ENCODE peak calls at places on chromosomes 11 and 22, in six cellular contexts. One of them, this sample, is unnamed.

GRCh38 chr11:125210112-125210511 is 45.6 kb downstream of the PKNOX2 start:
- DNase-seq in heart right ventricle: no peak
- DNase-seq in effector CD8-positive, alpha-beta T cell: no peak
- DNase-seq in EH: peak
- DNase-seq in activated effector memory CD4-positive, alpha-beta T cell treated with anti-CD3 and anti-CD28 coated beads, Interleukin-2, amount 50 U/mL, for 16 hours: no peak
- DNase-seq in mesenteric fat pad: no peak
- DNase-seq in this sample: no peak

GRCh38 chr11:17533341-17533740 is 10.9 kb downstream of the USH1C start:
- DNase-seq in heart right ventricle: no peak
- DNase-seq in activated effector memory CD4-positive, alpha-beta T cell treated with anti-CD3 and anti-CD28 coated beads, Interleukin-2, amount 50 U/mL, for 16 hours: no peak
- DNase-seq in mesenteric fat pad: no peak
- DNase-seq in EH: no peak
- DNase-seq in effector CD8-positive, alpha-beta T cell: no peak
- DNase-seq in this sample: no peak

GRCh38 chr11:123196060-123196714 is 1.1 kb upstream of the CLMP start:
- DNase-seq in mesenteric fat pad: no peak
- DNase-seq in effector CD8-positive, alpha-beta T cell: no peak
- DNase-seq in heart right ventricle: no peak
- DNase-seq in activated effector memory CD4-positive, alpha-beta T cell treated with anti-CD3 and anti-CD28 coated beads, Interleukin-2, amount 50 U/mL, for 16 hours: no peak
- DNase-seq in EH: no peak
- DNase-seq in this sample: no peak

GRCh38 chr11:69587454-69588081 is 53.4 kb upstream of the CCND1 start:
- DNase-seq in activated effector memory CD4-positive, alpha-beta T cell treated with anti-CD3 and anti-CD28 coated beads, Interleukin-2, amount 50 U/mL, for 16 hours: no peak
- DNase-seq in mesenteric fat pad: no peak
- DNase-seq in EH: peak
- DNase-seq in heart right ventricle: no peak
- DNase-seq in effector CD8-positive, alpha-beta T cell: no peak
- DNase-seq in this sample: no peak

GRCh38 chr22:50684501-50684900 is 11.9 kb downstream of the SHANK3 start:
- DNase-seq in mesenteric fat pad: peak
- DNase-seq in EH: no peak
- DNase-seq in activated effector memory CD4-positive, alpha-beta T cell treated with anti-CD3 and anti-CD28 coated beads, Interleukin-2, amount 50 U/mL, for 16 hours: no peak
- DNase-seq in heart right ventricle: no peak
- DNase-seq in effector CD8-positive, alpha-beta T cell: no peak
- DNase-seq in this sample: no peak

GRCh38 chr22:29478326-29479276 is 1.4 kb upstream of the NEFH start:
- DNase-seq in EH: peak
- DNase-seq in mesenteric fat pad: no peak
- DNase-seq in heart right ventricle: no peak
- DNase-seq in effector CD8-positive, alpha-beta T cell: no peak
- DNase-seq in activated effector memory CD4-positive, alpha-beta T cell treated with anti-CD3 and anti-CD28 coated beads, Interleukin-2, amount 50 U/mL, for 16 hours: no peak
- DNase-seq in this sample: peak

GRCh38 chr11:99260696-99261095 is 239.9 kb downstream of the CNTN5 start:
- DNase-seq in EH: no peak
- DNase-seq in heart right ventricle: no peak
- DNase-seq in activated effector memory CD4-positive, alpha-beta T cell treated with anti-CD3 and anti-CD28 coated beads, Interleukin-2, amount 50 U/mL, for 16 hours: no peak
- DNase-seq in effector CD8-positive, alpha-beta T cell: no peak
- DNase-seq in mesenteric fat pad: no peak
- DNase-seq in this sample: no peak

GRCh38 chr11:116033931-116034553 is 529.8 kb upstream of the CADM1 start:
- DNase-seq in EH: no peak
- DNase-seq in effector CD8-positive, alpha-beta T cell: no peak
- DNase-seq in activated effector memory CD4-positive, alpha-beta T cell treated with anti-CD3 and anti-CD28 coated beads, Interleukin-2, amount 50 U/mL, for 16 hours: no peak
- DNase-seq in mesenteric fat pad: no peak
- DNase-seq in heart right ventricle: no peak
- DNase-seq in this sample: no peak

GRCh38 chr11:7019500-7020182 is 505 bp downstream of the ZNF214 start:
- DNase-seq in EH: no peak
- DNase-seq in effector CD8-positive, alpha-beta T cell: no peak
- DNase-seq in mesenteric fat pad: no peak
- DNase-seq in activated effector memory CD4-positive, alpha-beta T cell treated with anti-CD3 and anti-CD28 coated beads, Interleukin-2, amount 50 U/mL, for 16 hours: no peak
- DNase-seq in heart right ventricle: peak
- DNase-seq in this sample: no peak

GRCh38 chr22:31046591-31047226 is 34.4 kb upstream of the SMTN start:
- DNase-seq in effector CD8-positive, alpha-beta T cell: no peak
- DNase-seq in heart right ventricle: peak
- DNase-seq in mesenteric fat pad: no peak
- DNase-seq in EH: peak
- DNase-seq in activated effector memory CD4-positive, alpha-beta T cell treated with anti-CD3 and anti-CD28 coated beads, Interleukin-2, amount 50 U/mL, for 16 hours: no peak
- DNase-seq in this sample: no peak

GRCh38 chr11:942853-943252 is 17.2 kb downstream of the AP2A2 start:
- DNase-seq in EH: peak
- DNase-seq in mesenteric fat pad: no peak
- DNase-seq in effector CD8-positive, alpha-beta T cell: no peak
- DNase-seq in activated effector memory CD4-positive, alpha-beta T cell treated with anti-CD3 and anti-CD28 coated beads, Interleukin-2, amount 50 U/mL, for 16 hours: no peak
- DNase-seq in heart right ventricle: no peak
- DNase-seq in this sample: no peak

GRCh38 chr11:90274362-90274761 is 51.5 kb upstream of the CHORDC1 start:
- DNase-seq in activated effector memory CD4-positive, alpha-beta T cell treated with anti-CD3 and anti-CD28 coated beads, Interleukin-2, amount 50 U/mL, for 16 hours: no peak
- DNase-seq in heart right ventricle: no peak
- DNase-seq in effector CD8-positive, alpha-beta T cell: no peak
- DNase-seq in mesenteric fat pad: no peak
- DNase-seq in EH: no peak
- DNase-seq in this sample: no peak

GRCh38 chr11:45025716-45026492 is 75.2 kb upstream of the TP53I11 start:
- DNase-seq in EH: no peak
- DNase-seq in activated effector memory CD4-positive, alpha-beta T cell treated with anti-CD3 and anti-CD28 coated beads, Interleukin-2, amount 50 U/mL, for 16 hours: no peak
- DNase-seq in heart right ventricle: peak
- DNase-seq in mesenteric fat pad: no peak
- DNase-seq in effector CD8-positive, alpha-beta T cell: no peak
- DNase-seq in this sample: no peak

GRCh38 chr22:39177456-39177775 is 24.9 kb upstream of the CBX7 start:
- DNase-seq in EH: no peak
- DNase-seq in heart right ventricle: no peak
- DNase-seq in activated effector memory CD4-positive, alpha-beta T cell treated with anti-CD3 and anti-CD28 coated beads, Interleukin-2, amount 50 U/mL, for 16 hours: peak
- DNase-seq in effector CD8-positive, alpha-beta T cell: no peak
- DNase-seq in mesenteric fat pad: peak
- DNase-seq in this sample: no peak

GRCh38 chr11:88103337-88104206 is 71.7 kb downstream of the RAB38 start:
- DNase-seq in effector CD8-positive, alpha-beta T cell: no peak
- DNase-seq in heart right ventricle: peak
- DNase-seq in activated effector memory CD4-positive, alpha-beta T cell treated with anti-CD3 and anti-CD28 coated beads, Interleukin-2, amount 50 U/mL, for 16 hours: no peak
- DNase-seq in EH: peak
- DNase-seq in mesenteric fat pad: no peak
- DNase-seq in this sample: peak

GRCh38 chr11:124536520-124536919 is 6.9 kb downstream of the OR8B12 start:
- DNase-seq in activated effector memory CD4-positive, alpha-beta T cell treated with anti-CD3 and anti-CD28 coated beads, Interleukin-2, amount 50 U/mL, for 16 hours: no peak
- DNase-seq in EH: peak
- DNase-seq in mesenteric fat pad: no peak
- DNase-seq in heart right ventricle: peak
- DNase-seq in effector CD8-positive, alpha-beta T cell: no peak
- DNase-seq in this sample: no peak

GRCh38 chr11:63573881-63574855 is 11.0 kb upstream of the PLAAT2 start:
- DNase-seq in EH: peak
- DNase-seq in activated effector memory CD4-positive, alpha-beta T cell treated with anti-CD3 and anti-CD28 coated beads, Interleukin-2, amount 50 U/mL, for 16 hours: peak
- DNase-seq in mesenteric fat pad: peak
- DNase-seq in effector CD8-positive, alpha-beta T cell: peak
- DNase-seq in heart right ventricle: peak
- DNase-seq in this sample: no peak

GRCh38 chr22:20156611-20157415 is 6.0 kb upstream of the CCDC188 start:
- DNase-seq in heart right ventricle: peak
- DNase-seq in EH: peak
- DNase-seq in activated effector memory CD4-positive, alpha-beta T cell treated with anti-CD3 and anti-CD28 coated beads, Interleukin-2, amount 50 U/mL, for 16 hours: peak
- DNase-seq in mesenteric fat pad: no peak
- DNase-seq in effector CD8-positive, alpha-beta T cell: peak
- DNase-seq in this sample: peak

GRCh38 chr22:46684706-46685105 is 53.3 kb downstream of the CERK start:
- DNase-seq in effector CD8-positive, alpha-beta T cell: no peak
- DNase-seq in mesenteric fat pad: no peak
- DNase-seq in activated effector memory CD4-positive, alpha-beta T cell treated with anti-CD3 and anti-CD28 coated beads, Interleukin-2, amount 50 U/mL, for 16 hours: no peak
- DNase-seq in EH: no peak
- DNase-seq in heart right ventricle: peak
- DNase-seq in this sample: no peak

GRCh38 chr22:39135092-39135896 is 17.2 kb downstream of the CBX7 start:
- DNase-seq in EH: peak
- DNase-seq in effector CD8-positive, alpha-beta T cell: peak
- DNase-seq in mesenteric fat pad: no peak
- DNase-seq in heart right ventricle: peak
- DNase-seq in activated effector memory CD4-positive, alpha-beta T cell treated with anti-CD3 and anti-CD28 coated beads, Interleukin-2, amount 50 U/mL, for 16 hours: peak
- DNase-seq in this sample: no peak

GRCh38 chr11:129061466-129062194 is 119.0 kb upstream of the TP53AIP1 start:
- DNase-seq in activated effector memory CD4-positive, alpha-beta T cell treated with anti-CD3 and anti-CD28 coated beads, Interleukin-2, amount 50 U/mL, for 16 hours: no peak
- DNase-seq in EH: peak
- DNase-seq in effector CD8-positive, alpha-beta T cell: no peak
- DNase-seq in mesenteric fat pad: no peak
- DNase-seq in heart right ventricle: no peak
- DNase-seq in this sample: no peak

GRCh38 chr22:27778299-27779090 is 23.1 kb downstream of the MN1 start:
- DNase-seq in activated effector memory CD4-positive, alpha-beta T cell treated with anti-CD3 and anti-CD28 coated beads, Interleukin-2, amount 50 U/mL, for 16 hours: no peak
- DNase-seq in heart right ventricle: no peak
- DNase-seq in mesenteric fat pad: no peak
- DNase-seq in EH: no peak
- DNase-seq in effector CD8-positive, alpha-beta T cell: no peak
- DNase-seq in this sample: no peak

GRCh38 chr22:25814685-25815084 is 72.7 kb downstream of the MYO18B start:
- DNase-seq in activated effector memory CD4-positive, alpha-beta T cell treated with anti-CD3 and anti-CD28 coated beads, Interleukin-2, amount 50 U/mL, for 16 hours: no peak
- DNase-seq in EH: no peak
- DNase-seq in effector CD8-positive, alpha-beta T cell: no peak
- DNase-seq in heart right ventricle: no peak
- DNase-seq in mesenteric fat pad: no peak
- DNase-seq in this sample: no peak

GRCh38 chr22:17191163-17191562 is 28.1 kb downstream of the ADA2 start:
- DNase-seq in mesenteric fat pad: no peak
- DNase-seq in effector CD8-positive, alpha-beta T cell: no peak
- DNase-seq in heart right ventricle: no peak
- DNase-seq in EH: peak
- DNase-seq in activated effector memory CD4-positive, alpha-beta T cell treated with anti-CD3 and anti-CD28 coated beads, Interleukin-2, amount 50 U/mL, for 16 hours: no peak
- DNase-seq in this sample: no peak

GRCh38 chr22:25235547-25236290 is 16.3 kb downstream of the CRYBB2 start:
- DNase-seq in activated effector memory CD4-positive, alpha-beta T cell treated with anti-CD3 and anti-CD28 coated beads, Interleukin-2, amount 50 U/mL, for 16 hours: peak
- DNase-seq in effector CD8-positive, alpha-beta T cell: peak
- DNase-seq in EH: peak
- DNase-seq in mesenteric fat pad: no peak
- DNase-seq in heart right ventricle: peak
- DNase-seq in this sample: peak

GRCh38 chr11:61706452-61707400 is 26.5 kb downstream of the DAGLA start:
- DNase-seq in activated effector memory CD4-positive, alpha-beta T cell treated with anti-CD3 and anti-CD28 coated beads, Interleukin-2, amount 50 U/mL, for 16 hours: no peak
- DNase-seq in mesenteric fat pad: no peak
- DNase-seq in heart right ventricle: no peak
- DNase-seq in EH: no peak
- DNase-seq in effector CD8-positive, alpha-beta T cell: no peak
- DNase-seq in this sample: no peak

GRCh38 chr11:80462211-80462610 is 1021.4 kb upstream of the TENM4 start:
- DNase-seq in effector CD8-positive, alpha-beta T cell: no peak
- DNase-seq in heart right ventricle: no peak
- DNase-seq in EH: no peak
- DNase-seq in mesenteric fat pad: no peak
- DNase-seq in activated effector memory CD4-positive, alpha-beta T cell treated with anti-CD3 and anti-CD28 coated beads, Interleukin-2, amount 50 U/mL, for 16 hours: no peak
- DNase-seq in this sample: no peak

GRCh38 chr11:74902342-74902741 is 46.5 kb downstream of the XRRA1 start:
- DNase-seq in effector CD8-positive, alpha-beta T cell: no peak
- DNase-seq in activated effector memory CD4-positive, alpha-beta T cell treated with anti-CD3 and anti-CD28 coated beads, Interleukin-2, amount 50 U/mL, for 16 hours: no peak
- DNase-seq in mesenteric fat pad: no peak
- DNase-seq in EH: no peak
- DNase-seq in heart right ventricle: no peak
- DNase-seq in this sample: no peak

GRCh38 chr22:42596376-42596775 is 18.3 kb downstream of the POLDIP3 start:
- DNase-seq in effector CD8-positive, alpha-beta T cell: no peak
- DNase-seq in EH: no peak
- DNase-seq in activated effector memory CD4-positive, alpha-beta T cell treated with anti-CD3 and anti-CD28 coated beads, Interleukin-2, amount 50 U/mL, for 16 hours: no peak
- DNase-seq in heart right ventricle: peak
- DNase-seq in mesenteric fat pad: no peak
- DNase-seq in this sample: no peak

GRCh38 chr22:25368271-25368670 is 148.8 kb downstream of the CRYBB2 start:
- DNase-seq in heart right ventricle: no peak
- DNase-seq in mesenteric fat pad: no peak
- DNase-seq in EH: peak
- DNase-seq in effector CD8-positive, alpha-beta T cell: no peak
- DNase-seq in activated effector memory CD4-positive, alpha-beta T cell treated with anti-CD3 and anti-CD28 coated beads, Interleukin-2, amount 50 U/mL, for 16 hours: no peak
- DNase-seq in this sample: no peak

This sample was measured in T-helper 17 cell.